ENCODE peak calls at places on chromosomes 5 and 9, in five cellular contexts. One of them, this sample, is unnamed.

GRCh38 chr5:122492675-122493074 is 180.6 kb downstream of the SNCAIP start:
- DNase-seq in GM23248: peak; percentile 24
- DNase-seq in HCT116: peak; percentile 24
- DNase-seq in hepatocyte: no peak
- DNase-seq in GM23338: peak; percentile 76
- DNase-seq in this sample: peak; percentile 6

GRCh38 chr9:27752069-27752468 is 178.8 kb upstream of the C9orf72 start:
- DNase-seq in HCT116: no peak
- DNase-seq in hepatocyte: no peak
- DNase-seq in GM23248: no peak
- DNase-seq in GM23338: no peak
- DNase-seq in this sample: no peak

GRCh38 chr5:36587354-36587753 is 19.1 kb upstream of the SLC1A3 start:
- DNase-seq in HCT116: no peak
- DNase-seq in hepatocyte: no peak
- DNase-seq in GM23338: no peak
- DNase-seq in GM23248: no peak
- DNase-seq in this sample: no peak

GRCh38 chr9:117074782-117075510 is 339.9 kb downstream of the ASTN2 start:
- DNase-seq in hepatocyte: no peak
- DNase-seq in HCT116: no peak
- DNase-seq in GM23248: no peak
- DNase-seq in GM23338: no peak
- DNase-seq in this sample: no peak

GRCh38 chr9:121261107-121261460 is 6.9 kb upstream of the GSN start:
- DNase-seq in GM23248: peak; percentile 66
- DNase-seq in GM23338: peak; percentile 46
- DNase-seq in hepatocyte: peak; percentile 34
- DNase-seq in HCT116: no peak
- DNase-seq in this sample: no peak

GRCh38 chr9:114521846-114522245 is 16.6 kb upstream of the WHRN start:
- DNase-seq in GM23338: no peak
- DNase-seq in HCT116: no peak
- DNase-seq in GM23248: no peak
- DNase-seq in hepatocyte: no peak
- DNase-seq in this sample: no peak

GRCh38 chr9:4334439-4334838 is 34.6 kb upstream of the GLIS3 start:
- DNase-seq in GM23248: peak; percentile 24
- DNase-seq in GM23338: peak; percentile 71
- DNase-seq in HCT116: peak; percentile 35
- DNase-seq in hepatocyte: peak; percentile 59
- DNase-seq in this sample: no peak

GRCh38 chr9:132404228-132404881 is 2.3 kb downstream of the TTF1 start:
- DNase-seq in HCT116: no peak
- DNase-seq in GM23338: no peak
- DNase-seq in GM23248: no peak
- DNase-seq in hepatocyte: no peak
- DNase-seq in this sample: peak; percentile 37

GRCh38 chr9:98538626-98539031 is 170.1 kb downstream of the GABBR2 start:
- DNase-seq in hepatocyte: no peak
- DNase-seq in GM23248: peak; percentile 64
- DNase-seq in HCT116: no peak
- DNase-seq in GM23338: no peak
- DNase-seq in this sample: no peak

DNA sequence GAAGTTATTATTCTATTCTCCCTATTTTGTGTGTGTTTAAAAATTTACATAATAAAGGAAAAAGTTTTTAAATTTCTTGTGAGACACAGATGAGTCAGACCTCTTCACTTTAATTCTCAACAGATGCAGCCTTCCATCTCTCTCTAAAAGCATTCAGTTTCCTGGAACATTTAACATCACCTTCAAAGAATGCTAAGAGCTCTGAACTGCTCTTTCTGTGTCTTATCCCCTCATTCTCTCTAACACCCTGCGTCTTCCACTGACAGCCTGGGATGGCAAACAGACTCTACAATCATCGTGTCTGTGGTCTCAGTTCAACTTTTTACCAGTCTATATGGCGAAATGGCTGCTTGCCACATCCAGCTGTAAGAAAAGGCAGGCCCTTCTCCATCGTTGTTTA is 173.0 kb downstream of the HINT1 start:
- DNase-seq in HCT116: no peak
- DNase-seq in GM23248: peak; percentile 63
- DNase-seq in hepatocyte: peak; percentile 62
- DNase-seq in GM23338: no peak
- DNase-seq in this sample: no peak
- TF ChIP-seq EZH2phosphoT487 in HCT116: no peak
- TF ChIP-seq EZH2phosphoT487 in GM23248: no peak
- TF ChIP-seq EZH2phosphoT487 in hepatocyte: no peak
- TF ChIP-seq EZH2phosphoT487 in GM23338: no peak
- TF ChIP-seq EZH2phosphoT487 in this sample: no peak

GRCh38 chr9:2292733-2293132 is 277.6 kb downstream of the SMARCA2 start:
- DNase-seq in HCT116: no peak
- DNase-seq in hepatocyte: no peak
- DNase-seq in GM23338: no peak
- DNase-seq in GM23248: no peak
- DNase-seq in this sample: no peak
- H2AFZ ChIP-seq in HCT116: no peak overlapping the region
- H2AFZ ChIP-seq in hepatocyte: no peak overlapping the region
- H2AFZ ChIP-seq in GM23338: no peak overlapping the region
- H2AFZ ChIP-seq in GM23248: no peak overlapping the region
- H2AFZ ChIP-seq in this sample: no peak overlapping the region

GRCh38 chr5:101894985-101895384 is 401.1 kb downstream of the SLCO4C1 start:
- DNase-seq in GM23248: no peak
- DNase-seq in HCT116: no peak
- DNase-seq in hepatocyte: no peak
- DNase-seq in GM23338: no peak
- DNase-seq in this sample: no peak

GRCh38 chr5:101897914-101898313 is 398.2 kb downstream of the SLCO4C1 start:
- DNase-seq in hepatocyte: no peak
- DNase-seq in GM23248: no peak
- DNase-seq in HCT116: no peak
- DNase-seq in GM23338: peak; percentile 53
- DNase-seq in this sample: peak; percentile 33
- H3K27ac ChIP-seq in hepatocyte: no peak overlapping the region
- H3K27ac ChIP-seq in GM23248: no peak overlapping the region
- H3K27ac ChIP-seq in HCT116: no peak overlapping the region
- H3K27ac ChIP-seq in GM23338: no peak overlapping the region
- H3K27ac ChIP-seq in this sample: no peak overlapping the region

DNA sequence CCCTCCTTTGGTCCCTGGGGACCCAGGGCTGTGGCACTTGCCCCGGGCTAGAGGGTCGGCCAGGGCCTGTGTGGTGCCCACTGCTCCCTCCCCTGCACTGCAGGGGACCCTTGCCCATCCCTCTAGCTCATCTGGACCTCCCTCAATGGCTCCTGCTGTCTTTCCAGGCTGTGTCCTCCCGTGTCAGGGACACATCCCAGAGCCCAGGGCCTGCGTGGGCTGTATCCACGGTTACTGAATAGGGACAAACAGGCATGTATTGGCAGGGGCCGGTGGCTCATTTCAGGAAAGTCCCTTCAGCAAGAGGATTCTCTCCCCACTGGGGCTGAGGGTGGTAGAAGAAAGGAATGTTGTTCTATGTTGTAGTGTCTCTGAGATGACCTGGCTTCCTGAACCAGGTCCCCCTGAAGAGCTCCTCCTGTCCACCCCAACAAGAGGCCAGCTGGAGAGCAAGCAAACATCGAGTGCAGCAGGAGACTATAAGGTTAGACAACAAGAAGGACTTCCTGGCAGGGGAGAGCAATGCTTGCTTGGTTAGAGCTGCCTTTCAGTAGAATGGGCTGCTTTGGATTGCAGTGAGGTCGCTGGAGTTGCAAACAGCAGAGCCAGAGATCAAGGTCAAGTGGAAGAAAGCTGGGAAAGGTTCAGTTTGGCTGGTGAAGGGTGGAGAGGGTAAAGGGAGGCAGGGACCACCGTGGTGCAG is 1.0 kb upstream of the CRB2 start:
- DNase-seq in HCT116: no peak
- DNase-seq in GM23338: no peak
- DNase-seq in hepatocyte: no peak
- DNase-seq in GM23248: peak; percentile 36
- DNase-seq in this sample: no peak
- TF ChIP-seq EZH2phosphoT487 in HCT116: no peak
- TF ChIP-seq EZH2phosphoT487 in GM23338: no peak
- TF ChIP-seq EZH2phosphoT487 in hepatocyte: no peak
- TF ChIP-seq EZH2phosphoT487 in GM23248: no peak
- TF ChIP-seq EZH2phosphoT487 in this sample: no peak

DNA sequence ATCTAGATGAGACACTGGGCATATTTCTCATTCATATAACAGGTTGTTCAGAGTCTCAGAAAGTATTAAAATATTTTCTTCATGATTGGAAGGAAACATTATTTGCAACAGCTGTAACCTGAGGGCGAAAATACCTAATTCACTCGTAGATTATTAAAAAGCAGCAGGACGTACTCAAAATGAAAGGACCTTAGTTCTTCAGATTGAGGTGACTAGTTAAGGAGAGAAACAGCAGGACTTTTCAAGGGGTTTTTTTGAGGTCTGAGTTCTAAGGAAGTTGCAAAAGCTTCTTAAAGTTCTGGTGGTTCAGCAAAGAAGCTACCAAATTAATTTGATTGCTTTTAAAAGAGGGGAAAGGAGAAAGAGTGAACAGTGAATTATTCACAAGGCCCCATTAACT is 174.9 kb downstream of the TMEM161B start:
- DNase-seq in hepatocyte: no peak
- DNase-seq in GM23338: no peak
- DNase-seq in GM23248: no peak
- DNase-seq in HCT116: no peak
- DNase-seq in this sample: no peak
- H2AFZ ChIP-seq in hepatocyte: no peak overlapping the region
- H2AFZ ChIP-seq in GM23338: no peak overlapping the region
- H2AFZ ChIP-seq in GM23248: no peak overlapping the region
- H2AFZ ChIP-seq in HCT116: no peak overlapping the region
- H2AFZ ChIP-seq in this sample: no peak overlapping the region

GRCh38 chr9:92976436-92976835 is 29.1 kb downstream of the FGD3 start:
- DNase-seq in hepatocyte: no peak
- DNase-seq in GM23248: no peak
- DNase-seq in GM23338: no peak
- DNase-seq in HCT116: no peak
- DNase-seq in this sample: no peak

GRCh38 chr9:92973700-92974099 is 26.4 kb downstream of the FGD3 start:
- DNase-seq in GM23248: no peak
- DNase-seq in GM23338: no peak
- DNase-seq in HCT116: no peak
- DNase-seq in hepatocyte: no peak
- DNase-seq in this sample: no peak

GRCh38 chr9:92974161-92974661 is 26.9 kb downstream of the FGD3 start:
- DNase-seq in HCT116: no peak
- DNase-seq in GM23248: no peak
- DNase-seq in GM23338: no peak
- DNase-seq in hepatocyte: peak; percentile 65
- DNase-seq in this sample: no peak

GRCh38 chr9:92975452-92975770 is 28.1 kb downstream of the FGD3 start:
- DNase-seq in GM23248: no peak
- DNase-seq in HCT116: no peak
- DNase-seq in GM23338: no peak
- DNase-seq in hepatocyte: no peak
- DNase-seq in this sample: no peak

GRCh38 chr9:92974696-92975451 is 27.6 kb downstream of the FGD3 start:
- DNase-seq in GM23338: no peak
- DNase-seq in GM23248: no peak
- DNase-seq in HCT116: no peak
- DNase-seq in hepatocyte: no peak
- DNase-seq in this sample: no peak
- H3K27ac ChIP-seq in GM23338: no peak overlapping the region
- H3K27ac ChIP-seq in GM23248: no peak overlapping the region
- H3K27ac ChIP-seq in HCT116: peak overlapping the region; percentile 32
- H3K27ac ChIP-seq in hepatocyte: peak overlapping the region; percentile 92
- H3K27ac ChIP-seq in this sample: no peak overlapping the region

DNA sequence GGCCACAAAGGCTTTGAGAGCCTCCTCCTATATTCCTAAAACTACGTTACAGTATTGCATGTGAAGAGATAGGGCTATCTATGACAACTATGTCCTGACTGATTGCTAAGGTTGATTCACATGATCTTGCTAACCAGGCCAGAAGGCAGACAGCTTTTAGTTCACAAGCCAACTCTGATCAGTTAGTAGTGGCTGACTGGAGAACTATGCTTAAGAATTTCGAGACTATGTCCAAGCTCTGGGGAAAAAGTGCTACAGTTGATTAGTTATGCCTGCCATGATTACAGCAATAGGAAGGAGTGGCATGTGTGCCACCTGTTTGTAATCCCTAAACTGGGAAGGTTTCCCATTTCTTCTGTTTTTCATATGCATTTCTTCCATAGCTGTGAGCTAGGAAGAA is 223.4 kb downstream of the DOCK8 start:
- DNase-seq in hepatocyte: no peak
- DNase-seq in HCT116: no peak
- DNase-seq in GM23248: peak; percentile 56
- DNase-seq in GM23338: no peak
- DNase-seq in this sample: no peak
- TF ChIP-seq EZH2phosphoT487 in hepatocyte: no peak
- TF ChIP-seq EZH2phosphoT487 in HCT116: no peak
- TF ChIP-seq EZH2phosphoT487 in GM23248: no peak
- TF ChIP-seq EZH2phosphoT487 in GM23338: no peak
- TF ChIP-seq EZH2phosphoT487 in this sample: no peak

DNA sequence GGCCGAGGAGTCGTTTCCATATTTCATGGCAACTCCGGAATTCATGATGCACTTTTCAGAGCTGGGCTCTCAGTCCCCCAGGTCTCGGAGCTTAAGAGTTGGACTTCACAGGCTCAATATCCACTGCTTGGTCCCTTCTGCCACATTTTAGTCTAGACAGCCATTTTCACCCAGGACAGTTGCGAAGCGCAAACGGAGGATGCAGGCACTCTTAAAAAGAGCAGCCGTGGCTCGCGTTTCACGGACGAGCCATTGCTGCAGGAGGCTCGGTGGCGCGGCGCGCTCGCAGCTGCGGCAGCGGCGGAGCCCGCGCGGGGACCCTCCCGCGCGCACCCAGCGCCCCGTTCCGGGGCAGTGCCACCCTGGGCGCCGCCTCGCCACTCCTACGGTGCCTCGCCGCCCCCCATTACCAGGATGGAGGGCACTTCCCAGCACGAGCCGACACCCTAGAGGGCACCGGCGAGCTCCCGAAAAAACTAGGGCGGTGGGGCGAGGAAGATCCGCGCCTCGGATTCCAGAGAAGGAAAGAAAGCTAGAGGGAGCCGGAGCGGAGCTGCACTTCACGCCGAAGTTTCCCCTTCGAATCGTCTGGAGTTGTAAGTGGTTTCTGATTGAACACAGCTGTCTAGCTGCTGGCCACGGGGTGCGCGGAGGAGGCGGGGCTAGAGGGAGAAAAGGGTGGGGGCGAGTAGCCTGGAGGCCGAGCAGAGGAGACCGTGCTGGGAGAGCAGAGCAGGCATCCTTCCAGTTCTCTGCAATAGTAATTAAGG is 140.3 kb downstream of the TSSK1B start:
- DNase-seq in GM23248: peak; percentile 92
- DNase-seq in hepatocyte: peak; percentile 92
- DNase-seq in HCT116: peak; percentile 56
- DNase-seq in GM23338: peak; percentile 88
- DNase-seq in this sample: peak; percentile 5
- H2AFZ ChIP-seq in GM23248: peak overlapping the region; percentile 91
- H2AFZ ChIP-seq in hepatocyte: peak overlapping the region; percentile 46
- H2AFZ ChIP-seq in HCT116: peak overlapping the region; percentile 75
- H2AFZ ChIP-seq in GM23338: peak overlapping the region; percentile 92
- H2AFZ ChIP-seq in this sample: peak overlapping the region; percentile 11

This sample was measured in OCI-LY7.